ENCODE peak calls at places on chromosome 1, in eight cellular contexts. J is psoas muscle, Q is progenitor cell of endocrine pancreas, B is Caco-2, I is A549, D is HL-60, K is GM20000, C is body of pancreas. Z is an unnamed sample.

GRCh38 chr1:98028800-98029199 is 108.0 kb upstream of the DPYD start:
- DNase-seq in J (no peak), Q (no peak), B (no peak), I (no peak), D (no peak), K (no peak), C (no peak), Z (no peak)

GRCh38 chr1:32405672-32406467 is 11.6 kb upstream of the BSDC1 start:
- DNase-seq in J (no peak), Q (no peak), B (no peak), I (no peak), D (no peak), K (no peak), C (no peak), Z (no peak)

GRCh38 chr1:3304255-3304654 is 150.2 kb upstream of the ARHGEF16 start:
- DNase-seq in J (no peak), Q (no peak), B (no peak), I (no peak), D (no peak), K (no peak), C (no peak), Z (no peak)

GRCh38 chr1:27928216-27928954 is 6.4 kb upstream of the SMPDL3B start:
- DNase-seq in J (no peak), Q (no peak), B (no peak), I (no peak), D (no peak), K (no peak), C (no peak), Z (no peak)

GRCh38 chr1:192439373-192440025 is 122.7 kb downstream of the RGS21 start:
- DNase-seq in J (no peak), Q (no peak), B (no peak), I (peak; percentile 58), D (no peak), K (no peak), C (no peak), Z (no peak)

GRCh38 chr1:151494741-151495281 is 16.4 kb upstream of the CGN start:
- DNase-seq in J (no peak), Q (no peak), B (peak; percentile 60), I (no peak), D (no peak), K (no peak), C (no peak), Z (no peak)

GRCh38 chr1:51506537-51506936 is 12.5 kb downstream of the EPS15 start:
- DNase-seq in J (no peak), Q (no peak), B (no peak), I (no peak), D (no peak), K (no peak), C (peak; percentile 25), Z (no peak)

GRCh38 chr1:228094432-228095016 is 8.6 kb downstream of the C1orf35 start:
- DNase-seq in J (peak; percentile 19), Q (no peak), B (no peak), I (no peak), D (no peak), K (no peak), C (no peak), Z (no peak)

GRCh38 chr1:207828485-207829158 is 76.8 kb downstream of the CD46 start:
- DNase-seq in J (peak; percentile 89), Q (no peak), B (peak; percentile 86), I (peak; percentile 86), D (peak; percentile 94), K (no peak), C (peak; percentile 85), Z (no peak)

GRCh38 chr1:54738244-54738643 is 22.6 kb downstream of the TTC4 start:
- DNase-seq in J (no peak), Q (no peak), B (no peak), I (no peak), D (no peak), K (no peak), C (no peak), Z (peak; percentile 32)

GRCh38 chr1:25476186-25477097 is 45.7 kb downstream of the MACO1 start:
- DNase-seq in J (no peak), Q (no peak), B (no peak), I (no peak), D (no peak), K (no peak), C (no peak), Z (no peak)

GRCh38 chr1:203508463-203508862 is 14.5 kb downstream of the OPTC start:
- DNase-seq in J (no peak), Q (no peak), B (no peak), I (no peak), D (no peak), K (no peak), C (no peak), Z (no peak)

GRCh38 chr1:99648107-99648506 is 2.2 kb downstream of the PALMD start:
- DNase-seq in J (peak; percentile 79), Q (no peak), B (peak; percentile 4), I (peak; percentile 28), D (no peak), K (no peak), C (peak; percentile 10), Z (no peak)
- TF ChIP-seq CTCF in J (peak; percentile 34), Q (peak; percentile 37), B (peak; percentile 20), I (peak; percentile 20), D (no peak), K (no peak), C (no peak), Z (peak; percentile 34)

DNA sequence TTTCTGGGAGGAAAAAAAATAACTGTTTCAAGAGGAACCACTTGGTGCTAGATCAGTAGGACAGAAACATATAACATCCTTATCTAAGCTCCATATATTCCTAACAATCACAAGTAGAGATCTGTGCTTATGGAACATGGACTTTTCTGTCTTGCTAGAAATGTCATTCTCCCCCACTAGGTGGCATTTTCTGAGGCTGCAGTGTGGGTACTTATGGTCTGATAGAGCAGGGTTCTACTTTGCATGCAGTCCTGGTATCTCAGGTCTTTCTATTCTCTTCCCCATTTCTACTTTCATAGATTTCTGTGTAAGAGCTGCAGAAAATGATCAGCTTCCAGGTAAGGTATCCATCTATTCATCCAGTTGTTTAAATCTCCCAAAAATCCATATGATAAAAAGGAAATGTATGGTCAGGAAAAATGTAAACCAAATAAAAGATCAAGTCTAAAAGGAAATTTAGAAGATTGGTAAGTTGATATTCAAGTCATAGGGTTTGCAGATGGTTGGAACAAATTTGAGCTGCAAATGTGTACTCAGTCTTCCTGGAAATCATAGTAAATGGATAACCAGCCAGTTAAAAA is 1.5 kb downstream of the ZNF684 start:
- DNase-seq in J (no peak), Q (no peak), B (peak; percentile 36), I (peak; percentile 33), D (peak; percentile 69), K (peak; percentile 61), C (no peak), Z (no peak)
- TF ChIP-seq CTCF in J (peak; percentile 42), Q (peak; percentile 66), B (peak; percentile 37), I (peak; percentile 24), D (peak; percentile 71), K (peak; percentile 26), C (peak; percentile 33), Z (peak; percentile 66)

GRCh38 chr1:36553591-36554417 is 71.1 kb upstream of the CSF3R start:
- DNase-seq in J (peak; percentile 69), Q (peak; percentile 72), B (peak; percentile 71), I (peak; percentile 56), D (peak; percentile 69), K (peak; percentile 75), C (peak; percentile 69), Z (no peak)
- TF ChIP-seq CTCF in J (peak; percentile 46), Q (peak; percentile 89), B (peak; percentile 47), I (peak; percentile 57), D (peak; percentile 52), K (peak; percentile 52), C (peak; percentile 55), Z (peak; percentile 65)

GRCh38 chr1:83887483-83887882 is 111.4 kb downstream of the TTLL7 start:
- DNase-seq in J (no peak), Q (no peak), B (no peak), I (no peak), D (no peak), K (no peak), C (no peak), Z (no peak)

GRCh38 chr1:83883979-83884378 is 115.0 kb downstream of the TTLL7 start:
- DNase-seq in J (no peak), Q (no peak), B (no peak), I (no peak), D (no peak), K (no peak), C (no peak), Z (no peak)

GRCh38 chr1:83882906-83883305 is 116.0 kb downstream of the TTLL7 start:
- DNase-seq in J (no peak), Q (no peak), B (no peak), I (no peak), D (no peak), K (no peak), C (peak; percentile 19), Z (no peak)
- TF ChIP-seq CTCF in J (no peak), Q (peak; percentile 26), B (no peak), I (peak; percentile 7), D (no peak), K (no peak), C (no peak), Z (no peak)

GRCh38 chr1:218886472-218886871 is 287.2 kb upstream of the LYPLAL1 start:
- DNase-seq in J (no peak), Q (no peak), B (no peak), I (no peak), D (no peak), K (no peak), C (peak; percentile 26), Z (no peak)
- TF ChIP-seq CTCF in J (no peak), Q (no peak), B (no peak), I (no peak), D (no peak), K (no peak), C (no peak), Z (no peak)

GRCh38 chr1:18770799-18771198 is 88.7 kb downstream of the TAS1R2 start:
- DNase-seq in J (no peak), Q (no peak), B (no peak), I (no peak), D (no peak), K (no peak), C (no peak), Z (no peak)
- TF ChIP-seq CTCF in J (no peak), Q (no peak), B (no peak), I (no peak), D (no peak), K (no peak), C (no peak), Z (no peak)

GRCh38 chr1:100606438-100606837 is 68.5 kb downstream of the GPR88 start:
- DNase-seq in J (no peak), Q (no peak), B (no peak), I (no peak), D (peak; percentile 39), K (no peak), C (peak; percentile 53), Z (no peak)
- TF ChIP-seq CTCF in J (peak; percentile 42), Q (peak; percentile 29), B (peak; percentile 55), I (peak; percentile 63), D (peak; percentile 21), K (peak; percentile 25), C (peak; percentile 39), Z (peak; percentile 92)

DNA sequence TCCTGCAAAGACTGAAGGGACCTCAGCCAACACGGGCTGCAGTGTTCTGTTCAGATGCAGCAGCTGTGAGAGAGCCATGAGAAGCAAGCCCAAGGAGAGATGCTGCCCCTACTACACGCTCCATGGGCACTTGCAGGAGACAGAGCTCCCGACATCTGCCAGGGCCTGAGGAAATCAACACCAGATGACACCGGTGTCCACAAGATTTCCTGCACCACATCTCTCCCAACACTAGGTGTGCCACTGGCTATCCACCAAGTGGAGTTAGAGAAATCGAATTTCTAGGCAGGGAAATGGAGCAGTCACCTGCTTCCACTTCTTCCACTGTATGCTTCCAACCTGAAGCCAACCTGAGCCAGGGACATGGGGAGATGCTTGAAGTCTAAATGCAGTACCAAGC is 445.3 kb downstream of the RWDD3 start:
- DNase-seq in J (no peak), Q (no peak), B (no peak), I (no peak), D (no peak), K (no peak), C (no peak), Z (no peak)
- TF ChIP-seq CTCF in J (no peak), Q (no peak), B (no peak), I (no peak), D (no peak), K (no peak), C (no peak), Z (no peak)